ENCODE peak calls at places on chromosomes 3 and 15, in five cellular contexts. One of them, this sample, is unnamed. For H3K79me2, the result is how much of the 10 kb centered on the place peaks cover.

GRCh38 chr15:88848203-88848602 is 45.0 kb downstream of the ACAN start:
- DNase-seq in GM12878: no peak
- DNase-seq in K562: no peak
- DNase-seq in H1: no peak
- DNase-seq in HepG2: no peak
- DNase-seq in this sample: no peak

GRCh38 chr3:58237940-58238681 is 519 bp downstream of the ABHD6 start:
- DNase-seq in HepG2: peak
- DNase-seq in K562: peak
- DNase-seq in GM12878: no peak
- DNase-seq in H1: peak
- DNase-seq in this sample: peak

GRCh38 chr3:52554026-52554755 is 17.8 kb downstream of the UQCC5 start:
- DNase-seq in HepG2: no peak
- DNase-seq in H1: no peak
- DNase-seq in GM12878: no peak
- DNase-seq in K562: no peak
- DNase-seq in this sample: no peak

GRCh38 chr3:104102386-104102785 is 1264.3 kb upstream of the ALCAM start:
- DNase-seq in H1: peak
- DNase-seq in K562: no peak
- DNase-seq in GM12878: peak
- DNase-seq in HepG2: peak
- DNase-seq in this sample: no peak

GRCh38 chr3:53150247-53151085 is 10.5 kb upstream of the PRKCD start:
- DNase-seq in GM12878: no peak
- DNase-seq in HepG2: no peak
- DNase-seq in K562: no peak
- DNase-seq in H1: no peak
- DNase-seq in this sample: no peak

GRCh38 chr15:63544253-63545026 is 40.0 kb downstream of the USP3 start:
- DNase-seq in H1: no peak
- DNase-seq in HepG2: no peak
- DNase-seq in GM12878: no peak
- DNase-seq in K562: no peak
- DNase-seq in this sample: no peak

GRCh38 chr15:62900071-62900812 is 142.3 kb upstream of the TPM1 start:
- DNase-seq in K562: no peak
- DNase-seq in HepG2: no peak
- DNase-seq in GM12878: no peak
- DNase-seq in H1: no peak
- DNase-seq in this sample: no peak

GRCh38 chr15:66515901-66516322 is 10.8 kb downstream of the ZWILCH start:
- DNase-seq in H1: no peak
- DNase-seq in HepG2: no peak
- DNase-seq in K562: no peak
- DNase-seq in GM12878: no peak
- DNase-seq in this sample: no peak

GRCh38 chr3:184506579-184506978 is 55.0 kb upstream of the EPHB3 start:
- DNase-seq in HepG2: no peak
- DNase-seq in H1: no peak
- DNase-seq in K562: no peak
- DNase-seq in GM12878: no peak
- DNase-seq in this sample: no peak

GRCh38 chr15:101191242-101191641 is 60.6 kb downstream of the CHSY1 start:
- DNase-seq in K562: no peak
- DNase-seq in H1: no peak
- DNase-seq in GM12878: no peak
- DNase-seq in HepG2: no peak
- DNase-seq in this sample: no peak

GRCh38 chr3:140007946-140008692 is 73.1 kb downstream of the CLSTN2 start:
- DNase-seq in GM12878: no peak
- DNase-seq in H1: no peak
- DNase-seq in K562: no peak
- DNase-seq in HepG2: no peak
- DNase-seq in this sample: no peak

GRCh38 chr15:52523192-52523591 is 5.5 kb downstream of the MYO5A start:
- DNase-seq in K562: no peak
- DNase-seq in HepG2: no peak
- DNase-seq in GM12878: no peak
- DNase-seq in H1: no peak
- DNase-seq in this sample: no peak

GRCh38 chr3:13723676-13724207 is 156.1 kb downstream of the WNT7A start:
- DNase-seq in HepG2: no peak
- DNase-seq in GM12878: no peak
- DNase-seq in K562: no peak
- DNase-seq in H1: no peak
- DNase-seq in this sample: no peak

GRCh38 chr3:13727890-13728289 is 152.0 kb downstream of the WNT7A start:
- DNase-seq in HepG2: no peak
- DNase-seq in H1: peak
- DNase-seq in K562: no peak
- DNase-seq in GM12878: no peak
- DNase-seq in this sample: no peak

DNA sequence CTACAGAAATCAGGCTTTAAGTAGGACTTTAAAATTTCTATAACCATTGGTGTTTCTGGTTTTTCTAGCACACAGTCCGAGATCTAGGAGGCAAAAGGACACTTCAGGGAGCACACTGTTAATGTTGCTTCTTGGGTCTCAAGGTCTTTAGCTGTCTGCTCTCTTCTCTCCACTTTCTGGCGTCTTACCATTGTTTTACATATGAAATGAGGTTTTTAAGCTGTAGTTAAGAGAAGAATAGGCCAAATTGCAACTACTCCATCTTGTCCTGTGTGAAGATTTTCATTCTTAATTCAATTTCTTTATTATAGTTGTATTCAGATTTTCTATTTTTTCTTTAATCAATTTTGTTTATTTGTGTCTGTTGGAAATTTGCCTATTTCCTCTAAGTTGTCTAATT is 151.4 kb downstream of the WNT7A start:
- DNase-seq in GM12878: no peak
- DNase-seq in HepG2: no peak
- DNase-seq in H1: no peak
- DNase-seq in K562: no peak
- DNase-seq in this sample: no peak
- TF ChIP-seq TAF1 in GM12878: no peak
- TF ChIP-seq TAF1 in HepG2: no peak
- TF ChIP-seq TAF1 in H1: no peak
- TF ChIP-seq TAF1 in K562: no peak
- TF ChIP-seq TAF1 in this sample: no peak

GRCh38 chr3:115921711-115922110 is 298.4 kb downstream of the GAP43 start:
- DNase-seq in GM12878: no peak
- DNase-seq in K562: no peak
- DNase-seq in HepG2: no peak
- DNase-seq in H1: no peak
- DNase-seq in this sample: no peak
- H3K79me2 ChIP-seq in GM12878: under half
- H3K79me2 ChIP-seq in K562: under half
- H3K79me2 ChIP-seq in HepG2: under half
- H3K79me2 ChIP-seq in H1: under half
- H3K79me2 ChIP-seq in this sample: under half

GRCh38 chr15:68271854-68272471 is 5.6 kb upstream of the FEM1B start:
- DNase-seq in K562: no peak
- DNase-seq in GM12878: no peak
- DNase-seq in H1: no peak
- DNase-seq in HepG2: peak
- DNase-seq in this sample: peak
- TF ChIP-seq TAF1 in K562: no peak
- TF ChIP-seq TAF1 in GM12878: no peak
- TF ChIP-seq TAF1 in H1: no peak
- TF ChIP-seq TAF1 in HepG2: no peak
- TF ChIP-seq TAF1 in this sample: no peak

GRCh38 chr3:55609230-55610100 is 122.4 kb upstream of the WNT5A start:
- DNase-seq in HepG2: no peak
- DNase-seq in K562: peak
- DNase-seq in H1: peak
- DNase-seq in GM12878: no peak
- DNase-seq in this sample: no peak

GRCh38 chr3:55607844-55608243 is 120.7 kb upstream of the WNT5A start:
- DNase-seq in K562: no peak
- DNase-seq in HepG2: no peak
- DNase-seq in GM12878: peak
- DNase-seq in H1: no peak
- DNase-seq in this sample: no peak

GRCh38 chr3:55605837-55606236 is 118.7 kb upstream of the WNT5A start:
- DNase-seq in GM12878: no peak
- DNase-seq in H1: no peak
- DNase-seq in HepG2: no peak
- DNase-seq in K562: no peak
- DNase-seq in this sample: no peak

GRCh38 chr3:55607175-55607574 is 120.1 kb upstream of the WNT5A start:
- DNase-seq in HepG2: no peak
- DNase-seq in H1: no peak
- DNase-seq in K562: no peak
- DNase-seq in GM12878: no peak
- DNase-seq in this sample: no peak

GRCh38 chr3:55608266-55608937 is 121.3 kb upstream of the WNT5A start:
- DNase-seq in HepG2: no peak
- DNase-seq in H1: no peak
- DNase-seq in GM12878: no peak
- DNase-seq in K562: no peak
- DNase-seq in this sample: no peak
- H3K79me2 ChIP-seq in HepG2: under half
- H3K79me2 ChIP-seq in H1: under half
- H3K79me2 ChIP-seq in GM12878: under half
- H3K79me2 ChIP-seq in K562: under half
- H3K79me2 ChIP-seq in this sample: under half

GRCh38 chr3:61561374-61562041 is at the start of gene PTPRG:
- DNase-seq in K562: no peak
- DNase-seq in H1: peak
- DNase-seq in HepG2: peak
- DNase-seq in GM12878: no peak
- DNase-seq in this sample: peak
- TF ChIP-seq TAF1 in K562: no peak
- TF ChIP-seq TAF1 in H1: peak
- TF ChIP-seq TAF1 in HepG2: peak
- TF ChIP-seq TAF1 in GM12878: no peak
- TF ChIP-seq TAF1 in this sample: peak

GRCh38 chr3:169554606-169555005 is 108.9 kb downstream of the MECOM start:
- DNase-seq in HepG2: no peak
- DNase-seq in GM12878: no peak
- DNase-seq in K562: no peak
- DNase-seq in H1: no peak
- DNase-seq in this sample: no peak
- H3K79me2 ChIP-seq in HepG2: under half
- H3K79me2 ChIP-seq in GM12878: under half
- H3K79me2 ChIP-seq in K562: under half
- H3K79me2 ChIP-seq in H1: under half
- H3K79me2 ChIP-seq in this sample: under half

GRCh38 chr3:175248832-175249231 is 389.7 kb downstream of the NAALADL2 start:
- DNase-seq in HepG2: no peak
- DNase-seq in GM12878: no peak
- DNase-seq in H1: no peak
- DNase-seq in K562: no peak
- DNase-seq in this sample: no peak
- TF ChIP-seq TAF1 in HepG2: no peak
- TF ChIP-seq TAF1 in GM12878: no peak
- TF ChIP-seq TAF1 in H1: no peak
- TF ChIP-seq TAF1 in K562: no peak
- TF ChIP-seq TAF1 in this sample: no peak